ENCODE peak calls at places on chromosomes 3 and 15, in six cellular contexts. One of them, this sample, is unnamed.

GRCh38 chr3:148736086-148736485 is 38.4 kb downstream of the AGTR1 start:
- DNase-seq in heart left ventricle: no peak
- DNase-seq in T-helper 1 cell: no peak
- DNase-seq in islet precursor cell: no peak
- DNase-seq in hypothalamus: no peak
- DNase-seq in HS-27A: no peak
- DNase-seq in this sample: no peak

GRCh38 chr3:127066635-127067034 is 83.7 kb downstream of the PLXNA1 start:
- DNase-seq in heart left ventricle: no peak
- DNase-seq in T-helper 1 cell: no peak
- DNase-seq in islet precursor cell: peak; percentile 12
- DNase-seq in hypothalamus: no peak
- DNase-seq in HS-27A: no peak
- DNase-seq in this sample: no peak

GRCh38 chr3:182959474-182960350 is 20.6 kb downstream of the DCUN1D1 start:
- DNase-seq in heart left ventricle: no peak
- DNase-seq in T-helper 1 cell: no peak
- DNase-seq in islet precursor cell: peak; percentile 59
- DNase-seq in hypothalamus: no peak
- DNase-seq in HS-27A: no peak
- DNase-seq in this sample: no peak

GRCh38 chr3:41236198-41236597 is 36.9 kb downstream of the CTNNB1 start:
- DNase-seq in heart left ventricle: no peak
- DNase-seq in T-helper 1 cell: no peak
- DNase-seq in islet precursor cell: no peak
- DNase-seq in hypothalamus: no peak
- DNase-seq in HS-27A: no peak
- DNase-seq in this sample: no peak

GRCh38 chr3:123602325-123602724 is 17.5 kb upstream of the HACD2 start:
- DNase-seq in heart left ventricle: no peak
- DNase-seq in T-helper 1 cell: no peak
- DNase-seq in islet precursor cell: no peak
- DNase-seq in hypothalamus: no peak
- DNase-seq in HS-27A: peak; percentile 59
- DNase-seq in this sample: peak; percentile 86

GRCh38 chr3:122168044-122168443 is 15.4 kb upstream of the CASR start:
- DNase-seq in heart left ventricle: no peak
- DNase-seq in T-helper 1 cell: no peak
- DNase-seq in islet precursor cell: no peak
- DNase-seq in hypothalamus: no peak
- DNase-seq in HS-27A: no peak
- DNase-seq in this sample: no peak

GRCh38 chr15:63040509-63040908 is 2.0 kb upstream of the TPM1 start:
- DNase-seq in heart left ventricle: no peak
- DNase-seq in T-helper 1 cell: no peak
- DNase-seq in islet precursor cell: no peak
- DNase-seq in hypothalamus: no peak
- DNase-seq in HS-27A: no peak
- DNase-seq in this sample: no peak

GRCh38 chr3:48708481-48708889 is 8.5 kb downstream of the IP6K2 start:
- DNase-seq in heart left ventricle: no peak
- DNase-seq in T-helper 1 cell: no peak
- DNase-seq in islet precursor cell: no peak
- DNase-seq in hypothalamus: no peak
- DNase-seq in HS-27A: no peak
- DNase-seq in this sample: no peak

GRCh38 chr15:73781038-73781925 is 28.1 kb upstream of the INSYN1 start:
- DNase-seq in heart left ventricle: no peak
- DNase-seq in T-helper 1 cell: no peak
- DNase-seq in islet precursor cell: peak; percentile 64
- DNase-seq in hypothalamus: no peak
- DNase-seq in HS-27A: peak; percentile 22
- DNase-seq in this sample: peak; percentile 40

GRCh38 chr3:23421811-23422510 is 218.8 kb downstream of the UBE2E2 start:
- DNase-seq in heart left ventricle: no peak
- DNase-seq in T-helper 1 cell: no peak
- DNase-seq in islet precursor cell: no peak
- DNase-seq in hypothalamus: no peak
- DNase-seq in HS-27A: no peak
- DNase-seq in this sample: no peak

GRCh38 chr3:73625124-73625665 is 454 bp upstream of the PDZRN3 start:
- DNase-seq in heart left ventricle: peak; percentile 27
- DNase-seq in T-helper 1 cell: no peak
- DNase-seq in islet precursor cell: peak; percentile 71
- DNase-seq in hypothalamus: peak; percentile 12
- DNase-seq in HS-27A: peak; percentile 31
- DNase-seq in this sample: no peak

GRCh38 chr3:58005662-58006061 is 2.6 kb upstream of the FLNB start:
- DNase-seq in heart left ventricle: no peak
- DNase-seq in T-helper 1 cell: no peak
- DNase-seq in islet precursor cell: peak; percentile 92
- DNase-seq in hypothalamus: no peak
- DNase-seq in HS-27A: no peak
- DNase-seq in this sample: peak; percentile 47

GRCh38 chr3:16433701-16434151 is 79.8 kb downstream of the RFTN1 start:
- DNase-seq in heart left ventricle: no peak
- DNase-seq in T-helper 1 cell: no peak
- DNase-seq in islet precursor cell: no peak
- DNase-seq in hypothalamus: no peak
- DNase-seq in HS-27A: no peak
- DNase-seq in this sample: no peak

GRCh38 chr3:114213669-114214541 is 23.5 kb downstream of the ZNF80 start:
- DNase-seq in heart left ventricle: no peak
- DNase-seq in T-helper 1 cell: peak; percentile 44
- DNase-seq in islet precursor cell: peak; percentile 72
- DNase-seq in hypothalamus: no peak
- DNase-seq in HS-27A: peak; percentile 14
- DNase-seq in this sample: peak; percentile 85

GRCh38 chr3:184688251-184688851 is 23.5 kb downstream of the MAGEF1 start:
- DNase-seq in heart left ventricle: no peak
- DNase-seq in T-helper 1 cell: no peak
- DNase-seq in islet precursor cell: peak; percentile 96
- DNase-seq in hypothalamus: no peak
- DNase-seq in HS-27A: peak; percentile 39
- DNase-seq in this sample: peak; percentile 56

GRCh38 chr3:168049366-168049974 is 46.3 kb downstream of the GOLIM4 start:
- DNase-seq in heart left ventricle: no peak
- DNase-seq in T-helper 1 cell: no peak
- DNase-seq in islet precursor cell: no peak
- DNase-seq in hypothalamus: no peak
- DNase-seq in HS-27A: no peak
- DNase-seq in this sample: peak; percentile 27

GRCh38 chr3:102179321-102180290 is 255.2 kb upstream of the ZPLD1 start:
- DNase-seq in heart left ventricle: no peak
- DNase-seq in T-helper 1 cell: no peak
- DNase-seq in islet precursor cell: no peak
- DNase-seq in hypothalamus: no peak
- DNase-seq in HS-27A: no peak
- DNase-seq in this sample: no peak

GRCh38 chr15:66954601-66955000 is 110.8 kb upstream of the SMAD3 start:
- DNase-seq in heart left ventricle: no peak
- DNase-seq in T-helper 1 cell: no peak
- DNase-seq in islet precursor cell: no peak
- DNase-seq in hypothalamus: no peak
- DNase-seq in HS-27A: no peak
- DNase-seq in this sample: no peak

GRCh38 chr15:78360426-78360825 is 20.3 kb downstream of the CRABP1 start:
- DNase-seq in heart left ventricle: peak; percentile 25
- DNase-seq in T-helper 1 cell: no peak
- DNase-seq in islet precursor cell: peak; percentile 79
- DNase-seq in hypothalamus: no peak
- DNase-seq in HS-27A: no peak
- DNase-seq in this sample: no peak

GRCh38 chr15:74857671-74858365 is 14.9 kb upstream of the ULK3 start:
- DNase-seq in heart left ventricle: no peak
- DNase-seq in T-helper 1 cell: no peak
- DNase-seq in islet precursor cell: no peak
- DNase-seq in hypothalamus: no peak
- DNase-seq in HS-27A: no peak
- DNase-seq in this sample: no peak

GRCh38 chr3:4908769-4909156 is 70.5 kb upstream of the BHLHE40 start:
- DNase-seq in heart left ventricle: no peak
- DNase-seq in T-helper 1 cell: no peak
- DNase-seq in islet precursor cell: no peak
- DNase-seq in hypothalamus: no peak
- DNase-seq in HS-27A: no peak
- DNase-seq in this sample: no peak

GRCh38 chr3:15521573-15521965 is at the start of gene COLQ:
- DNase-seq in heart left ventricle: no peak
- DNase-seq in T-helper 1 cell: no peak
- DNase-seq in islet precursor cell: no peak
- DNase-seq in hypothalamus: no peak
- DNase-seq in HS-27A: no peak
- DNase-seq in this sample: no peak

GRCh38 chr3:53238051-53238850 is 17.6 kb downstream of the TKT start:
- DNase-seq in heart left ventricle: no peak
- DNase-seq in T-helper 1 cell: no peak
- DNase-seq in islet precursor cell: peak; percentile 81
- DNase-seq in hypothalamus: no peak
- DNase-seq in HS-27A: peak; percentile 64
- DNase-seq in this sample: peak; percentile 87

GRCh38 chr3:23263796-23264195 is 60.7 kb downstream of the UBE2E2 start:
- DNase-seq in heart left ventricle: no peak
- DNase-seq in T-helper 1 cell: no peak
- DNase-seq in islet precursor cell: no peak
- DNase-seq in hypothalamus: no peak
- DNase-seq in HS-27A: peak; percentile 49
- DNase-seq in this sample: no peak

GRCh38 chr15:62569460-62570404 is 404.6 kb upstream of the C2CD4B start:
- DNase-seq in heart left ventricle: peak; percentile 39
- DNase-seq in T-helper 1 cell: no peak
- DNase-seq in islet precursor cell: no peak
- DNase-seq in hypothalamus: peak; percentile 5
- DNase-seq in HS-27A: peak; percentile 69
- DNase-seq in this sample: peak; percentile 56

GRCh38 chr15:66024998-66025397 is 155.7 kb downstream of the RAB11A start:
- DNase-seq in heart left ventricle: no peak
- DNase-seq in T-helper 1 cell: no peak
- DNase-seq in islet precursor cell: no peak
- DNase-seq in hypothalamus: peak; percentile 5
- DNase-seq in HS-27A: no peak
- DNase-seq in this sample: peak; percentile 27

GRCh38 chr15:26295331-26295730 is 432.2 kb upstream of the ATP10A start:
- DNase-seq in heart left ventricle: no peak
- DNase-seq in T-helper 1 cell: no peak
- DNase-seq in islet precursor cell: no peak
- DNase-seq in hypothalamus: no peak
- DNase-seq in HS-27A: no peak
- DNase-seq in this sample: no peak

GRCh38 chr3:123258359-123258758 is 56.6 kb downstream of the SEC22A start:
- DNase-seq in heart left ventricle: no peak
- DNase-seq in T-helper 1 cell: no peak
- DNase-seq in islet precursor cell: no peak
- DNase-seq in hypothalamus: no peak
- DNase-seq in HS-27A: no peak
- DNase-seq in this sample: no peak

GRCh38 chr3:194675081-194675640 is 3.2 kb upstream of the LSG1 start:
- DNase-seq in heart left ventricle: no peak
- DNase-seq in T-helper 1 cell: no peak
- DNase-seq in islet precursor cell: peak; percentile 41
- DNase-seq in hypothalamus: no peak
- DNase-seq in HS-27A: no peak
- DNase-seq in this sample: peak; percentile 78

GRCh38 chr15:63727542-63727941 is 106.2 kb downstream of the HERC1 start:
- DNase-seq in heart left ventricle: no peak
- DNase-seq in T-helper 1 cell: no peak
- DNase-seq in islet precursor cell: no peak
- DNase-seq in hypothalamus: no peak
- DNase-seq in HS-27A: no peak
- DNase-seq in this sample: no peak

GRCh38 chr3:128726691-128727031 is 678 bp downstream of the RAB7A start:
- DNase-seq in heart left ventricle: peak; percentile 51
- DNase-seq in T-helper 1 cell: no peak
- DNase-seq in islet precursor cell: peak; percentile 78
- DNase-seq in hypothalamus: peak; percentile 65
- DNase-seq in HS-27A: no peak
- DNase-seq in this sample: peak; percentile 75

GRCh38 chr3:194282436-194283122 is 68.5 kb downstream of the CPN2 start:
- DNase-seq in heart left ventricle: no peak
- DNase-seq in T-helper 1 cell: no peak
- DNase-seq in islet precursor cell: peak; percentile 52
- DNase-seq in hypothalamus: no peak
- DNase-seq in HS-27A: no peak
- DNase-seq in this sample: no peak

GRCh38 chr3:7249493-7250076 is 388.7 kb downstream of the GRM7 start:
- DNase-seq in heart left ventricle: no peak
- DNase-seq in T-helper 1 cell: no peak
- DNase-seq in islet precursor cell: no peak
- DNase-seq in hypothalamus: no peak
- DNase-seq in HS-27A: no peak
- DNase-seq in this sample: no peak

This sample was measured in Daoy.